ENCODE peak calls at places on chromosomes 1 and 21, in nine cellular contexts. One of them, this sample, is unnamed.

GRCh38 chr21:35026617-35027557 is 22.2 kb downstream of the RUNX1 start:
- DNase-seq in sigmoid colon: peak; percentile 71
- DNase-seq in A549: peak; percentile 31
- DNase-seq in transverse colon: peak; percentile 71
- DNase-seq in K562: peak; percentile 89
- DNase-seq in stomach: peak; percentile 74
- DNase-seq in suprapubic skin: peak; percentile 83
- DNase-seq in tibial nerve: peak; percentile 29
- DNase-seq in ovary: no peak
- DNase-seq in this sample: no peak

GRCh38 chr1:152514715-152515453 is 602 bp downstream of the CRCT1 start:
- DNase-seq in sigmoid colon: no peak
- DNase-seq in A549: no peak
- DNase-seq in transverse colon: no peak
- DNase-seq in K562: no peak
- DNase-seq in stomach: no peak
- DNase-seq in suprapubic skin: no peak
- DNase-seq in tibial nerve: no peak
- DNase-seq in ovary: no peak
- DNase-seq in this sample: peak; percentile 55

GRCh38 chr1:221363074-221363473 is 378.8 kb downstream of the DUSP10 start:
- DNase-seq in sigmoid colon: no peak
- DNase-seq in A549: no peak
- DNase-seq in transverse colon: no peak
- DNase-seq in K562: no peak
- DNase-seq in stomach: no peak
- DNase-seq in suprapubic skin: no peak
- DNase-seq in tibial nerve: no peak
- DNase-seq in ovary: no peak
- DNase-seq in this sample: no peak

GRCh38 chr21:33059319-33059894 is 10.5 kb upstream of the OLIG1 start:
- DNase-seq in sigmoid colon: no peak
- DNase-seq in A549: no peak
- DNase-seq in transverse colon: no peak
- DNase-seq in K562: no peak
- DNase-seq in stomach: no peak
- DNase-seq in suprapubic skin: no peak
- DNase-seq in tibial nerve: peak; percentile 57
- DNase-seq in ovary: no peak
- DNase-seq in this sample: no peak

GRCh38 chr1:116123837-116124533 is 12.8 kb downstream of the MAB21L3 start:
- DNase-seq in sigmoid colon: no peak
- DNase-seq in A549: no peak
- DNase-seq in transverse colon: peak; percentile 68
- DNase-seq in K562: no peak
- DNase-seq in stomach: no peak
- DNase-seq in suprapubic skin: no peak
- DNase-seq in tibial nerve: no peak
- DNase-seq in ovary: no peak
- DNase-seq in this sample: peak; percentile 55

GRCh38 chr1:67618285-67619018 is 66.5 kb upstream of the GADD45A start:
- DNase-seq in sigmoid colon: peak; percentile 76
- DNase-seq in A549: peak; percentile 50
- DNase-seq in transverse colon: peak; percentile 31
- DNase-seq in K562: no peak
- DNase-seq in stomach: peak; percentile 64
- DNase-seq in suprapubic skin: no peak
- DNase-seq in tibial nerve: peak; percentile 65
- DNase-seq in ovary: peak; percentile 79
- DNase-seq in this sample: peak; percentile 92

GRCh38 chr1:5847013-5847654 is 145.1 kb downstream of the NPHP4 start:
- DNase-seq in sigmoid colon: no peak
- DNase-seq in A549: no peak
- DNase-seq in transverse colon: no peak
- DNase-seq in K562: peak; percentile 78
- DNase-seq in stomach: no peak
- DNase-seq in suprapubic skin: no peak
- DNase-seq in tibial nerve: no peak
- DNase-seq in ovary: no peak
- DNase-seq in this sample: no peak

GRCh38 chr1:34013958-34014737 is 150.3 kb downstream of the HMGB4 start:
- DNase-seq in sigmoid colon: no peak
- DNase-seq in A549: peak; percentile 4
- DNase-seq in transverse colon: no peak
- DNase-seq in K562: peak; percentile 43
- DNase-seq in stomach: no peak
- DNase-seq in suprapubic skin: no peak
- DNase-seq in tibial nerve: no peak
- DNase-seq in ovary: no peak
- DNase-seq in this sample: no peak

GRCh38 chr1:157878059-157878458 is 36.5 kb upstream of the CD5L start:
- DNase-seq in sigmoid colon: no peak
- DNase-seq in A549: peak; percentile 68
- DNase-seq in transverse colon: no peak
- DNase-seq in K562: peak; percentile 11
- DNase-seq in stomach: no peak
- DNase-seq in suprapubic skin: no peak
- DNase-seq in tibial nerve: no peak
- DNase-seq in ovary: no peak
- DNase-seq in this sample: no peak

DNA sequence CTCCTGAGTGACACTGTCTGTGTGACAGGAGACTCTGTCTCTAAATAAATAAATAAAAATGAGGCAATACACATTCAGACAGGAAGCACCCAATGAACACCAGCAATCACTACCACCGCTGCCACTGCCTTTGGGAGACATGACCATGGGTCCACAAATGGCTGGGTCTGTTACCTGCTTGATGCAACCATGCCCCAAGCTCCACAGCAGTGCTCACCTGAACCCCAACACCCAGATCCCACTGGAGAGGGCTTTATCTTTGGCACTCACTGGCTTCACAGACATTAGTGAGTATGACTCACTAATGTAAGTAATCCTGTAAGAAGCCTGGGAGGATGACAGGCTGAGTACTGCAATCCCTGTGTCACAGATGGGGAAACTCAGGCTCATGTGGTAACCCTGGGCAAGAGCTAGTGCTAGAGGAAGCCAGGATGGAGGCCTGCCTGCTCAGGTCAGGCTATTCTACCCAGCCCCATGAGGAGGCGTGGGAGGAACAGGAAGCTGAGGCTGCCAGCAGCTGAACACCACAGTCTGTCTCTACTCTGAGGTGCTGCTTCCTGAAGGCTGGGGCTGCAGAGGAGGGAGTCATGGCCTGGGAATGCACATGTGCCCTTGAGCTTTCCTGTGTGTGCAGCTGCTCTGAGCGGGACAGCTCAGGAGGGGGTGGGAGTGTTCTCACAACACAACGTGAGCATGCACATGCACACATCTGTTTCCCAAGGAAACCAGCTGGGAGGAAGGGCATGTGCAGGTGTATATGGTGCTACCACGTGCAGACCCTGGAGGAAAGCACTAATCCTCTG is 43.0 kb downstream of the SLC9A1 start:
- DNase-seq in sigmoid colon: peak; percentile 94
- DNase-seq in A549: peak; percentile 81
- DNase-seq in transverse colon: peak; percentile 80
- DNase-seq in K562: peak; percentile 65
- DNase-seq in stomach: peak; percentile 76
- DNase-seq in suprapubic skin: no peak
- DNase-seq in tibial nerve: peak; percentile 47
- DNase-seq in ovary: peak; percentile 84
- DNase-seq in this sample: peak; percentile 93
- H3K4me1 ChIP-seq in sigmoid colon: peaks cover 42% of the 10 kb centered on the region
- H3K4me1 ChIP-seq in A549: peaks cover 30% of the 10 kb centered on the region
- H3K4me1 ChIP-seq in transverse colon: peaks cover 57% of the 10 kb centered on the region
- H3K4me1 ChIP-seq in K562: peaks cover 53% of the 10 kb centered on the region
- H3K4me1 ChIP-seq in stomach: peaks cover 34% of the 10 kb centered on the region
- H3K4me1 ChIP-seq in suprapubic skin: peaks cover 58% of the 10 kb centered on the region
- H3K4me1 ChIP-seq in tibial nerve: no peaks in the 10 kb centered on the region
- H3K4me1 ChIP-seq in ovary: peaks cover 10% of the 10 kb centered on the region
- H3K4me1 ChIP-seq in this sample: peaks cover 20% of the 10 kb centered on the region

GRCh38 chr1:193916452-193916851 is 730.0 kb upstream of the B3GALT2 start:
- DNase-seq in sigmoid colon: no peak
- DNase-seq in A549: no peak
- DNase-seq in transverse colon: no peak
- DNase-seq in K562: no peak
- DNase-seq in stomach: no peak
- DNase-seq in suprapubic skin: no peak
- DNase-seq in tibial nerve: no peak
- DNase-seq in ovary: no peak
- DNase-seq in this sample: no peak

GRCh38 chr1:193914871-193915270 is 728.5 kb upstream of the B3GALT2 start:
- DNase-seq in sigmoid colon: no peak
- DNase-seq in A549: no peak
- DNase-seq in transverse colon: no peak
- DNase-seq in K562: no peak
- DNase-seq in stomach: no peak
- DNase-seq in suprapubic skin: no peak
- DNase-seq in tibial nerve: no peak
- DNase-seq in ovary: no peak
- DNase-seq in this sample: no peak

GRCh38 chr1:193919827-193920226 is 733.4 kb upstream of the B3GALT2 start:
- DNase-seq in sigmoid colon: no peak
- DNase-seq in A549: no peak
- DNase-seq in transverse colon: no peak
- DNase-seq in K562: no peak
- DNase-seq in stomach: no peak
- DNase-seq in suprapubic skin: no peak
- DNase-seq in tibial nerve: no peak
- DNase-seq in ovary: no peak
- DNase-seq in this sample: no peak
- TF ChIP-seq EP300 in sigmoid colon: no peak
- TF ChIP-seq EP300 in A549: no peak
- TF ChIP-seq EP300 in transverse colon: no peak
- TF ChIP-seq EP300 in K562: no peak
- TF ChIP-seq EP300 in stomach: no peak
- TF ChIP-seq EP300 in suprapubic skin: no peak
- TF ChIP-seq EP300 in tibial nerve: no peak
- TF ChIP-seq EP300 in ovary: no peak
- TF ChIP-seq EP300 in this sample: no peak

GRCh38 chr1:205517763-205518162 is 13.3 kb downstream of the CDK18 start:
- DNase-seq in sigmoid colon: no peak
- DNase-seq in A549: no peak
- DNase-seq in transverse colon: no peak
- DNase-seq in K562: no peak
- DNase-seq in stomach: no peak
- DNase-seq in suprapubic skin: no peak
- DNase-seq in tibial nerve: no peak
- DNase-seq in ovary: no peak
- DNase-seq in this sample: no peak

GRCh38 chr1:205518616-205519540 is 14.4 kb downstream of the CDK18 start:
- DNase-seq in sigmoid colon: no peak
- DNase-seq in A549: no peak
- DNase-seq in transverse colon: peak; percentile 26
- DNase-seq in K562: no peak
- DNase-seq in stomach: peak; percentile 82
- DNase-seq in suprapubic skin: no peak
- DNase-seq in tibial nerve: no peak
- DNase-seq in ovary: no peak
- DNase-seq in this sample: no peak

GRCh38 chr1:205516362-205516761 is 11.9 kb downstream of the CDK18 start:
- DNase-seq in sigmoid colon: no peak
- DNase-seq in A549: no peak
- DNase-seq in transverse colon: no peak
- DNase-seq in K562: no peak
- DNase-seq in stomach: no peak
- DNase-seq in suprapubic skin: no peak
- DNase-seq in tibial nerve: no peak
- DNase-seq in ovary: no peak
- DNase-seq in this sample: no peak

GRCh38 chr1:205515781-205516253 is 11.3 kb downstream of the CDK18 start:
- DNase-seq in sigmoid colon: peak; percentile 91
- DNase-seq in A549: no peak
- DNase-seq in transverse colon: peak; percentile 26
- DNase-seq in K562: peak; percentile 57
- DNase-seq in stomach: no peak
- DNase-seq in suprapubic skin: no peak
- DNase-seq in tibial nerve: no peak
- DNase-seq in ovary: no peak
- DNase-seq in this sample: no peak

DNA sequence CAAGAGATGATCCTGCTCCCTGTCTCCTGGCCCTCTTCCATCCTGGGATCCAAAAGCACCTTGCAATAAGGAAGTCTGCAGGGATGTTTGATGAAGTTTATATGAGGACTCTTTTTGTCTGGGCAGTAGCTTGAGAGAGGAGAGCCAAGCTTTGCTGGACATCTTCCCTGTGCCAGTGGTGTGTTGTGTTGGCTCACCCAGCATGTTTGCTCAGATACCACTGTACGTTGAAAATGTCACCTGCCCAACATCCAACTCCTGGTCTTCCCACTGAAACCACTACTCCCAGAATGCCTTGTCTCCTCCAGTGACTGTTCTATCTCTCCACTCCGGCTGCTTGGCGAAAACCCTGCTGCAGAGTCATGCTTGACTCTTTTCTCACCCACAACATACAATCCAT is 12.8 kb downstream of the CDK18 start:
- DNase-seq in sigmoid colon: no peak
- DNase-seq in A549: no peak
- DNase-seq in transverse colon: no peak
- DNase-seq in K562: no peak
- DNase-seq in stomach: no peak
- DNase-seq in suprapubic skin: no peak
- DNase-seq in tibial nerve: no peak
- DNase-seq in ovary: no peak
- DNase-seq in this sample: no peak
- H3K4me1 ChIP-seq in sigmoid colon: peaks cover 69% of the 10 kb centered on the region
- H3K4me1 ChIP-seq in A549: peaks cover 3% of the 10 kb centered on the region
- H3K4me1 ChIP-seq in transverse colon: peaks cover 47% of the 10 kb centered on the region
- H3K4me1 ChIP-seq in K562: no peaks in the 10 kb centered on the region
- H3K4me1 ChIP-seq in stomach: peaks cover 12% of the 10 kb centered on the region
- H3K4me1 ChIP-seq in suprapubic skin: peaks cover 12% of the 10 kb centered on the region
- H3K4me1 ChIP-seq in tibial nerve: no peaks in the 10 kb centered on the region
- H3K4me1 ChIP-seq in ovary: peaks cover 13% of the 10 kb centered on the region
- H3K4me1 ChIP-seq in this sample: peaks cover 73% of the 10 kb centered on the region

GRCh38 chr1:111709986-111710385 is 29.2 kb downstream of the INKA2 start:
- DNase-seq in sigmoid colon: no peak
- DNase-seq in A549: no peak
- DNase-seq in transverse colon: no peak
- DNase-seq in K562: no peak
- DNase-seq in stomach: no peak
- DNase-seq in suprapubic skin: no peak
- DNase-seq in tibial nerve: no peak
- DNase-seq in ovary: no peak
- DNase-seq in this sample: no peak

GRCh38 chr1:111705841-111706240 is 33.4 kb downstream of the INKA2 start:
- DNase-seq in sigmoid colon: no peak
- DNase-seq in A549: no peak
- DNase-seq in transverse colon: no peak
- DNase-seq in K562: no peak
- DNase-seq in stomach: no peak
- DNase-seq in suprapubic skin: no peak
- DNase-seq in tibial nerve: no peak
- DNase-seq in ovary: no peak
- DNase-seq in this sample: no peak

GRCh38 chr1:111704776-111705175 is 34.4 kb downstream of the INKA2 start:
- DNase-seq in sigmoid colon: no peak
- DNase-seq in A549: no peak
- DNase-seq in transverse colon: no peak
- DNase-seq in K562: peak; percentile 22
- DNase-seq in stomach: no peak
- DNase-seq in suprapubic skin: no peak
- DNase-seq in tibial nerve: no peak
- DNase-seq in ovary: no peak
- DNase-seq in this sample: no peak

GRCh38 chr1:111706921-111707320 is 32.3 kb downstream of the INKA2 start:
- DNase-seq in sigmoid colon: no peak
- DNase-seq in A549: no peak
- DNase-seq in transverse colon: no peak
- DNase-seq in K562: no peak
- DNase-seq in stomach: no peak
- DNase-seq in suprapubic skin: no peak
- DNase-seq in tibial nerve: no peak
- DNase-seq in ovary: no peak
- DNase-seq in this sample: no peak

GRCh38 chr1:111707906-111708305 is 31.3 kb downstream of the INKA2 start:
- DNase-seq in sigmoid colon: no peak
- DNase-seq in A549: no peak
- DNase-seq in transverse colon: no peak
- DNase-seq in K562: no peak
- DNase-seq in stomach: no peak
- DNase-seq in suprapubic skin: no peak
- DNase-seq in tibial nerve: no peak
- DNase-seq in ovary: no peak
- DNase-seq in this sample: no peak
- TF ChIP-seq EP300 in sigmoid colon: no peak
- TF ChIP-seq EP300 in A549: no peak
- TF ChIP-seq EP300 in transverse colon: no peak
- TF ChIP-seq EP300 in K562: no peak
- TF ChIP-seq EP300 in stomach: no peak
- TF ChIP-seq EP300 in suprapubic skin: no peak
- TF ChIP-seq EP300 in tibial nerve: no peak
- TF ChIP-seq EP300 in ovary: no peak
- TF ChIP-seq EP300 in this sample: no peak